ENCODE peak calls at places on chromosomes 11 and 22, in nine cellular contexts. F is upper lobe of left lung, B is stomach, E is A549, T is transverse colon, G is tibial nerve, N is SK-N-SH, Y is GM12878, I is suprapubic skin. H is an unnamed sample.

GRCh38 chr11:19553683-19554333 is 158.8 kb upstream of the NAV2 start:
- DNase-seq in F (no peak), B (peak; percentile 89), E (peak; percentile 57), T (peak; percentile 88), G (peak; percentile 68), N (peak; percentile 80), Y (no peak), I (peak; percentile 84), H (peak; percentile 88)

GRCh38 chr11:61065955-61066638 is 36.2 kb upstream of the CD5 start:
- DNase-seq in F (no peak), B (no peak), E (no peak), T (no peak), G (no peak), N (no peak), Y (no peak), I (no peak), H (peak; percentile 48)

GRCh38 chr22:31248138-31248745 is 36.1 kb downstream of the LIMK2 start:
- DNase-seq in F (peak; percentile 62), B (peak; percentile 57), E (no peak), T (peak; percentile 52), G (peak; percentile 56), N (peak; percentile 85), Y (no peak), I (peak; percentile 76), H (peak; percentile 90)

GRCh38 chr11:10455637-10456487 is 798 bp downstream of the AMPD3 start:
- DNase-seq in F (peak; percentile 52), B (peak; percentile 70), E (peak; percentile 52), T (peak; percentile 75), G (no peak), N (peak; percentile 78), Y (peak; percentile 43), I (no peak), H (peak; percentile 80)

GRCh38 chr22:35312198-35313059 is 12.7 kb downstream of the TOM1 start:
- DNase-seq in F (no peak), B (no peak), E (no peak), T (peak; percentile 67), G (no peak), N (no peak), Y (no peak), I (peak; percentile 71), H (peak; percentile 52)

GRCh38 chr22:36966851-36967535 is 52.3 kb downstream of the TST start:
- DNase-seq in F (no peak), B (no peak), E (no peak), T (no peak), G (no peak), N (no peak), Y (no peak), I (no peak), H (no peak)

GRCh38 chr11:5192738-5193137 is 7.7 kb downstream of the OR51V1 start:
- DNase-seq in F (no peak), B (no peak), E (no peak), T (no peak), G (no peak), N (no peak), Y (no peak), I (no peak), H (no peak)

GRCh38 chr11:31874631-31875191 is 63.6 kb upstream of the PAX6 start:
- DNase-seq in F (no peak), B (no peak), E (no peak), T (no peak), G (no peak), N (no peak), Y (no peak), I (no peak), H (no peak)

GRCh38 chr22:48755332-48755949 is 1072.2 kb downstream of the BRD1 start:
- DNase-seq in F (peak; percentile 55), B (peak; percentile 17), E (no peak), T (no peak), G (no peak), N (no peak), Y (no peak), I (no peak), H (peak; percentile 59)

GRCh38 chr11:110712643-110713468 is 619 bp upstream of the ARHGAP20 start:
- DNase-seq in F (no peak), B (no peak), E (no peak), T (peak; percentile 10), G (peak; percentile 15), N (peak; percentile 69), Y (no peak), I (no peak), H (peak; percentile 56)

GRCh38 chr11:110713469-110713776 is 1.2 kb upstream of the ARHGAP20 start:
- DNase-seq in F (no peak), B (no peak), E (no peak), T (no peak), G (no peak), N (no peak), Y (no peak), I (no peak), H (peak; percentile 72)

GRCh38 chr11:110716361-110716760 is 4.1 kb upstream of the ARHGAP20 start:
- DNase-seq in F (no peak), B (no peak), E (no peak), T (no peak), G (no peak), N (no peak), Y (no peak), I (no peak), H (no peak)

GRCh38 chr11:110711776-110712642 is at the start of gene ARHGAP20:
- DNase-seq in F (peak; percentile 96), B (peak; percentile 76), E (peak; percentile 15), T (peak; percentile 77), G (peak; percentile 46), N (peak; percentile 87), Y (no peak), I (peak; percentile 83), H (peak; percentile 85)

DNA sequence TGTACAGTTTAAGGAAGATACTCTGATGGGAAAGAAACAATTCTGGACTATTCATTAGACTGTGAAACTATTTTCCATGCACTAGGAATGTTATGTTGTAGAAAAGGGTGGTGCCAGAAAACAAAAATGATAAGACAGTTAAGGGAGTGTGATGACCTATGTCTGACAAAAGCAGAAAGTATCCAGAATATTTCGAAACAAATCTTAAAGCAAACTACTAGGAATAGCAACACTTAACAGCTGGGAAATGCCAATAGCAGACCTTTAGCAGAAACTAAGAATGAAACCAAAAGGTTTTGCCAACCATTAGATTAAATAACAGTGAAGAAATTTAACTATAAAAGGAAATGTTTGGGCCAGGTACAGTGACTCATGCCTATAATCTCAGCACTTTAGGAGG is 3.3 kb upstream of the ARHGAP20 start:
- DNase-seq in F (no peak), B (no peak), E (no peak), T (no peak), G (no peak), N (no peak), Y (no peak), I (no peak), H (no peak)
- TF ChIP-seq EP300 in F (no peak), B (no peak), E (no peak), T (no peak), G (no peak), N (no peak), Y (no peak), I (no peak), H (no peak)

GRCh38 chr11:469684-470667 is 19.9 kb downstream of the PTDSS2 start:
- DNase-seq in F (peak; percentile 86), B (peak; percentile 63), E (peak; percentile 67), T (peak; percentile 62), G (peak; percentile 35), N (peak; percentile 35), Y (no peak), I (no peak), H (peak; percentile 89)
- TF ChIP-seq EP300 in F (peak; percentile 47), B (no peak), E (no peak), T (no peak), G (peak; percentile 72), N (no peak), Y (no peak), I (no peak), H (no peak)

DNA sequence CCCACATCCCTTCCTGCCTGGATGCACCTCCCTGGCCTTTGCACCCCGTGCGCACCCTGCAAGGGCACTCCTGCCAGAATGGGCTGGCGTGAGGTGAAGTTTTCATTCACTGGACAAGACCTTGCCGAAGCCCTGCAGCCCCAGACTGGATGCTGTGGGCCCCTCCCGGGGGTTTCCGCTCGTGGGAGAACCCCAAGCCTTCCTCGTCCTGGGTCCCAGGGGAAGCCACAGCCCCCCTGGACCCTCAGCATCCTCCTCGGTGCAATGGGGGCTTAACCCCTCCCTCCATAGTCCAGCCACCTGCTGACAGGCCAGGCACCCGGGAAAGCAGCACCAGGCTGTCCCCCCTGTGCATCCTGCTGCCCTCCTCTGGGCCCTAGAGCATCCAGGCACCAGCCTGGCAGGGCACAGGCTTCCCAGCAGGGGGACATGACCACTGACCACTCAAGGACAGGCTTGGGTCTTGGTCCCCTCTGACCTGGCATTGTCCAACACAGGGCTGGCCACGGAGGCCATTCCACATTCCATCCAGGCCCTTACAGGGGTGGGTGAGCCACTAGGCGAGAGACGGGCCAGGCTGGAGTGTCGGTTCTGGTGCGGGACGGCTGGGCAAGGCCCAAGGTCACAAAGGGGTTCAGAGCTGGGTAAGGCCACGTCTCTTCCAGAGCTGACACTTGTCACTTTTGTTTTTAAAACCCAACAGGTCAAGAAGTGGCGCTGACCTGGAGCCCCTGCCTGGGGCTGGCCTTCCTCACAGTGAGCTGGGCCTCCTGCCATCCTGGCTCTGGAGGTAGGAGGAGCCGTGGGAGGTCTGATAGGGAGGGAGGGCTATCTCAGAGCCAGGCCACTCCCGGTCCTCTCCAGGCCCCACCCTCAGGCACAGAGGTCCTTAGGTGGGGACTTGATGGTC is 41.5 kb upstream of the PPARA start:
- DNase-seq in F (no peak), B (peak; percentile 79), E (no peak), T (peak; percentile 45), G (no peak), N (peak; percentile 75), Y (no peak), I (no peak), H (peak; percentile 87)
- TF ChIP-seq EP300 in F (no peak), B (no peak), E (no peak), T (no peak), G (no peak), N (no peak), Y (no peak), I (no peak), H (no peak)

DNA sequence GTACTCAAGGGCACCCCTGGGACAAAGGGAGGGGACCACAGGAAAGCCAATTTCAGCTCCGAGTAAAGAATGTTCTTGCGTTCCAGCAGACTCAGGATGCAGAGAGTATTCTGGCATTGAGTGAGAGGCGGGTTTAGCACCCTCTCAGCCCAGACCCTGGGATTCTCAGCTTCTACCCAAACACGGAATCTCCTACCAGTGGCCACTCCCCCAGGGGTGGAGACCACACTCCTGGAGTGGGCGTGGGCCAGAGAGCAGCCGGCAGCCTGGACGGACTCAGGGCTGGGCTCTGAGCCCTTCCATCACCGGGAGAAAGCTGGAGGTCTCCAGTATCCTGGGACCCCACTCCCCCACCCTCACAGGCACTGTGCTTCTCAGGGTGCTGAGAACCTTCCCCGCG is 26.1 kb upstream of the TTLL12 start:
- DNase-seq in F (no peak), B (no peak), E (no peak), T (no peak), G (no peak), N (no peak), Y (no peak), I (no peak), H (no peak)
- TF ChIP-seq EP300 in F (no peak), B (no peak), E (no peak), T (no peak), G (no peak), N (no peak), Y (no peak), I (no peak), H (no peak)

GRCh38 chr22:23395476-23396361 is 184.4 kb downstream of the IGLL1 start:
- DNase-seq in F (peak; percentile 68), B (no peak), E (no peak), T (no peak), G (no peak), N (no peak), Y (no peak), I (peak; percentile 47), H (peak; percentile 56)
- TF ChIP-seq EP300 in F (no peak), B (no peak), E (no peak), T (no peak), G (no peak), N (no peak), Y (no peak), I (no peak), H (no peak)

H was measured in sigmoid colon.